ENCODE peak calls at places on chromosomes 7 and 10, in nine cellular contexts. C is brain microvascular endothelial cell; S is endothelial cell; P is activated CD4-positive, alpha-beta T cell treated with anti-CD3 and anti-CD28 coated beads for 48 hours; O is HFFc6; E is CD4-positive, alpha-beta T cell; X is globus pallidus; D is T-helper 9 cell; N is NT2/D1. V is an unnamed sample.

GRCh38 chr10:89228962-89229361 is 21.8 kb upstream of the CH25H start:
- DNase-seq in O (no peak), N (no peak), E (no peak), D (no peak), S (no peak), P (no peak), C (no peak), X (no peak), V (no peak)

GRCh38 chr7:137832382-137832781 is 14.4 kb downstream of the DGKI start:
- DNase-seq in N (no peak), O (no peak), D (no peak), S (no peak), P (no peak), E (no peak), C (no peak), X (no peak), V (no peak)

GRCh38 chr7:71752171-71752935 is 620.4 kb downstream of the GALNT17 start:
- DNase-seq in D (no peak), N (no peak), P (peak), E (no peak), S (peak), C (peak), O (no peak), X (peak), V (no peak)

GRCh38 chr10:30828680-30829079 is 199.1 kb upstream of the LYZL2 start:
- DNase-seq in S (no peak), N (no peak), X (no peak), P (no peak), C (peak), E (no peak), O (no peak), D (no peak), V (no peak)

GRCh38 chr10:120314426-120314825 is 142.6 kb upstream of the PLPP4 start:
- DNase-seq in N (no peak), P (no peak), S (no peak), D (no peak), C (no peak), E (no peak), X (no peak), O (no peak), V (no peak)

GRCh38 chr10:75978213-75978612 is 546.8 kb downstream of the LRMDA start:
- DNase-seq in C (peak), S (no peak), E (no peak), X (no peak), O (no peak), D (no peak), P (no peak), N (no peak), V (no peak)

GRCh38 chr10:29918623-29919400 is 140.6 kb downstream of the JCAD start:
- DNase-seq in N (no peak), P (no peak), O (no peak), S (no peak), D (no peak), C (no peak), X (no peak), E (no peak), V (no peak)

GRCh38 chr10:63365976-63366765 is 99.6 kb downstream of the JMJD1C start:
- DNase-seq in C (no peak), P (no peak), O (no peak), E (no peak), S (no peak), D (no peak), N (no peak), X (no peak), V (no peak)

GRCh38 chr7:36047254-36047653 is 105.8 kb upstream of the EEPD1 start:
- DNase-seq in O (no peak), P (no peak), E (no peak), S (no peak), C (no peak), X (no peak), N (no peak), D (no peak), V (no peak)

GRCh38 chr7:150325901-150326300 is 2.6 kb upstream of the ACTR3C start:
- DNase-seq in C (no peak), S (no peak), X (no peak), D (no peak), N (no peak), P (no peak), E (no peak), O (no peak), V (no peak)

GRCh38 chr7:129950191-129950940 is 2.4 kb downstream of the UBE2H start:
- DNase-seq in E (no peak), S (no peak), C (peak), D (no peak), O (no peak), P (no peak), N (no peak), X (peak), V (no peak)

GRCh38 chr10:121753726-121754476 is 155.7 kb upstream of the FGFR2 start:
- DNase-seq in N (no peak), E (no peak), S (no peak), X (no peak), P (peak), C (peak), O (peak), D (no peak), V (peak)